ENCODE peak calls at places on chromosomes 7 and 10, in four cellular contexts. H is testis, M is lung, O is spleen. V is an unnamed sample. For H3K4me1, the result is how much of the 10 kb centered on the place peaks cover.

GRCh38 chr10:130498042-130498441 is 361.9 kb downstream of the GLRX3 start:
- DNase-seq in H (no peak), M (no peak), O (no peak), V (no peak)

GRCh38 chr7:31047282-31047681 is 4.8 kb upstream of the ADCYAP1R1 start:
- DNase-seq in H (no peak), M (no peak), O (no peak), V (no peak)

GRCh38 chr10:104253106-104253505 is 1.6 kb upstream of the GSTO1 start:
- DNase-seq in H (no peak), M (no peak), O (no peak), V (no peak)

GRCh38 chr7:36604801-36605200 is 119.5 kb downstream of the AOAH start:
- DNase-seq in H (no peak), M (no peak), O (no peak), V (no peak)

GRCh38 chr10:107028249-107028648 is 136.3 kb downstream of the SORCS1 start:
- DNase-seq in H (no peak), M (no peak), O (no peak), V (no peak)

GRCh38 chr10:101829561-101830315 is 11.5 kb upstream of the OGA start:
- DNase-seq in H (peak), M (peak), O (peak), V (peak)

GRCh38 chr7:35694161-35694783 is 663 bp downstream of the HERPUD2 start:
- DNase-seq in H (peak), M (no peak), O (no peak), V (no peak)

GRCh38 chr7:106456339-106456738 is 171.6 kb upstream of the NAMPT start:
- DNase-seq in H (no peak), M (no peak), O (no peak), V (no peak)

GRCh38 chr10:32054087-32054486 is 2.1 kb downstream of the KIF5B start:
- DNase-seq in H (no peak), M (no peak), O (no peak), V (no peak)

GRCh38 chr10:52213511-52213831 is 100.6 kb upstream of the DKK1 start:
- DNase-seq in H (no peak), M (no peak), O (no peak), V (no peak)

GRCh38 chr10:86876748-86877147 is 80.7 kb downstream of the MMRN2 start:
- DNase-seq in H (no peak), M (no peak), O (no peak), V (no peak)

GRCh38 chr10:15141136-15142067 is 27.1 kb downstream of the NMT2 start:
- DNase-seq in H (no peak), M (no peak), O (no peak), V (no peak)

GRCh38 chr7:140417456-140418155 is 13.7 kb downstream of the RAB19 start:
- DNase-seq in H (no peak), M (no peak), O (no peak), V (no peak)

GRCh38 chr7:130207642-130208041 is at the start of gene SSMEM1:
- DNase-seq in H (no peak), M (no peak), O (no peak), V (no peak)

GRCh38 chr7:131861620-131862346 is 305.4 kb upstream of the PODXL start:
- DNase-seq in H (no peak), M (no peak), O (no peak), V (no peak)

GRCh38 chr10:60209874-60210584 is 179.6 kb downstream of the ANK3 start:
- DNase-seq in H (no peak), M (no peak), O (no peak), V (no peak)

GRCh38 chr7:88167223-88167622 is 52.6 kb downstream of the SRI start:
- DNase-seq in H (peak), M (no peak), O (no peak), V (no peak)

GRCh38 chr7:101814081-101814995 is 3.1 kb upstream of the CUX1 start:
- DNase-seq in H (peak), M (peak), O (peak), V (peak)

GRCh38 chr7:20222219-20222828 is 5.1 kb upstream of the MACC1 start:
- DNase-seq in H (no peak), M (no peak), O (no peak), V (no peak)

GRCh38 chr7:3880221-3880935 is 579.3 kb downstream of the SDK1 start:
- DNase-seq in H (no peak), M (no peak), O (no peak), V (no peak)

GRCh38 chr7:44533301-44534055 is 7.7 kb downstream of the NPC1L1 start:
- DNase-seq in H (no peak), M (no peak), O (no peak), V (no peak)

GRCh38 chr7:127979113-127979727 is 52.0 kb downstream of the LRRC4 start:
- DNase-seq in H (no peak), M (no peak), O (no peak), V (no peak)

GRCh38 chr10:51683031-51683830 is 16.2 kb downstream of the CSTF2T start:
- DNase-seq in H (no peak), M (no peak), O (no peak), V (no peak)

GRCh38 chr10:26738354-26738753 is 40.9 kb downstream of the PDSS1 start:
- DNase-seq in H (no peak), M (no peak), O (no peak), V (no peak)

GRCh38 chr7:44769381-44770209 is 20.9 kb downstream of the ZMIZ2 start:
- DNase-seq in H (no peak), M (no peak), O (no peak), V (peak)

GRCh38 chr10:49398000-49398861 is 2.3 kb upstream of the DRGX start:
- DNase-seq in H (peak), M (no peak), O (peak), V (no peak)

GRCh38 chr10:89346264-89346971 is 18.6 kb downstream of the IFIT3 start:
- DNase-seq in H (no peak), M (no peak), O (no peak), V (no peak)

GRCh38 chr10:13390604-13391522 is 42.8 kb upstream of the SEPHS1 start:
- DNase-seq in H (no peak), M (no peak), O (no peak), V (no peak)

GRCh38 chr7:157250605-157251228 is 86.1 kb upstream of the DNAJB6 start:
- DNase-seq in H (peak), M (peak), O (no peak), V (no peak)

GRCh38 chr10:2760736-2761135 is 306.6 kb upstream of the PFKP start:
- DNase-seq in H (peak), M (no peak), O (no peak), V (no peak)

GRCh38 chr10:91598211-91598981 is 34.5 kb downstream of the PPP1R3C start:
- DNase-seq in H (no peak), M (no peak), O (no peak), V (peak)

GRCh38 chr7:155228459-155228845 is 69.2 kb upstream of the INSIG1 start:
- DNase-seq in H (no peak), M (no peak), O (peak), V (no peak)

DNA sequence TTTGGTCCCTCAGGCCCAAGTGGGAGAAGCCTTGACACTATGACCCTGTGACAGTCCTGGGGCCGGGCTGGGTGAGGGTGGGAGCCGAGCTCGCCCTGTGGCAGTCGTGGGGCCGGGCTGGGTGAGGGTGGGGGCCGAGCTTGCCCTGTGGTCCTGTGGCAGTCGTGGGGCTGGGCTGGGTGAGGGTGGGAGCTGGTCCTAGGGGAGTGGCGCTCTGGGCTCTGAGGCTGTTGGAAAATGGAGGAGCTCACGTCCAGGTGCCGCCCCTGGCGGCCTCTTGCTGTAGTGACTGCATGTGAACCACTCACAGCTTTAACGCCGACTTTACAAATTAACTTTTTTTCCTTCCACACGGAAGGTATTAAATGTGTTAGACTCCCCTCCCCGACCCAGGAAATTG is 312.6 kb downstream of the WDR37 start:
- DNase-seq in H (peak), M (no peak), O (no peak), V (no peak)
- TF ChIP-seq CTCF in H (peak), M (no peak), O (no peak), V (peak)

DNA sequence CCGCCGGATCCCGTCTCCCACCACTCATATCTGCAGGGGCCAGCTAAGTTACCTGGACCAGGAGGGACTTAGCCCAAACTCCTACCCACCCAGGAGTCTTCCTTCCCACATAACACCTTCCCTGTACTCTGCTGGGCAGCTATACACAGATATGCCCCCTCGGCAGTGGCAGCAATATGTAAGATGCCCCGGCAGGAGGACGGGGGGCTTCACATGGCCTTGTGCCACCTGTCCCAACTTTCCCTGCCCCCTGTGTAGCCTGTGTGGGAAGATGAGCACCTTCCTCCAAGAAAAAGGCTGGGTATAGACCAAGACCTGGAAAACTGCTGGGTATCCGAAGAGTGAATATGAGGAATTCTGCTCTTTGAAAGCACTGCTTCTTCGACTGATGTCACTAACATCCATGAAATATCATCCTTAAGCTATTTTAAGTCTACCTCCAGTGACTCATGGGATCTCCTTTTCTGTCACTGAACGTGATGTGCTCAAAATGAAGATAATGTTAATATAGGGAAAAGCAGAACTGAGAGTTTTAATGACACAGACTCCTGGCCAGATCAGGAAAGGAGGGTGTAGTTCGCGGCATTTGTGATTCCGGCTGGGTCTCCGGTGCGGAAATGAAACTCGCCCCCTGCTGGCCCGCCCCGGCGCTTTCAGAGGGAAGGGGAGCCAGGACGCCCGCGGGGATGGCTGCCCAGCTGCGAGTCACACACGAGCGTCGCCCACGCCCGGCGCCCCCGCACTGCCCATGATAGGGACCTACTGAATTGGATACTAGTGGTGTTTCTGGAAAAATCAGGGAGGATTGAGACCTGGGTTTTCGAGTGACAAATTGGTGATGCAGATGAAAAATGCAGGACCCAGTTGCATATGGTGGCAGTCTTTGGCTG is 256.9 kb upstream of the NFE2L3 start:
- DNase-seq in H (peak), M (peak), O (peak), V (peak)
- H3K4me1 ChIP-seq in H (under half), M (under half), O (under half), V (under half)

GRCh38 chr10:124791378-124792348 is at the start of gene EEF1AKMT2:
- DNase-seq in H (peak), M (peak), O (peak), V (peak)
- TF ChIP-seq CTCF in H (peak), M (no peak), O (peak), V (peak)

DNA sequence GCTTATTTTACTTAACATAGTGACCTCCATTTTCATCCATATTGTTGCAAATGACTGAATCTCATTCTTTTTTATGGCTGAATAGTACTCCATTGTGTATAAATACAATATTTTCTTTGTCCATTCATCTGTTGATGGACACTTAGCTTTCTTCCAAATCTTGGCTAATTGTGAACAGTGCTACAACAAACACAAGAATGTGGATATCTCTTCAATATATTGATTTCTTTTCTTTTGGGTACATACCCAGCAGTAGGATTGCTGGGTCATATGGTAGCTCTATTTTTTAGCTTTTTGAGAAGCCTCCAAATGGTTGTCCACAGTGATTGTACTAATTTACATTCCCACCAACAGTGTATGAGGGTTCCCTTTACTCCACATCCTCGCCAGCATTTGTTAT is 58.0 kb downstream of the CREB5 start:
- DNase-seq in H (no peak), M (no peak), O (no peak), V (no peak)
- H3K4me1 ChIP-seq in H (under half), M (under half), O (under half), V (under half)

GRCh38 chr10:78033623-78034470 is at the start of gene RPS24:
- DNase-seq in H (peak), M (peak), O (peak), V (peak)
- TF ChIP-seq CTCF in H (no peak), M (no peak), O (no peak), V (peak)

GRCh38 chr7:100693312-100694195 is 496 bp downstream of the GIGYF1 start:
- DNase-seq in H (no peak), M (no peak), O (peak), V (peak)
- H3K4me1 ChIP-seq in H (under half), M (under half), O (half or more), V (under half)

GRCh38 chr7:1439373-1440363 is 19.6 kb downstream of the MICALL2 start:
- DNase-seq in H (no peak), M (no peak), O (no peak), V (no peak)
- TF ChIP-seq CTCF in H (no peak), M (no peak), O (no peak), V (no peak)

GRCh38 chr7:1062296-1063294 is 18.2 kb downstream of the GPR146 start:
- DNase-seq in H (no peak), M (no peak), O (no peak), V (no peak)
- H3K4me1 ChIP-seq in H (under half), M (under half), O (half or more), V (under half)

GRCh38 chr7:118169146-118169545 is 14.8 kb upstream of the LSM8 start:
- DNase-seq in H (no peak), M (no peak), O (no peak), V (no peak)
- TF ChIP-seq CTCF in H (no peak), M (no peak), O (no peak), V (no peak)

GRCh38 chr10:97577701-97578100 is 5.1 kb downstream of the ANKRD2 start:
- DNase-seq in H (no peak), M (no peak), O (peak), V (no peak)
- H3K4me1 ChIP-seq in H (under half), M (under half), O (under half), V (under half)

V was measured in mucosa of descending colon.